ENCODE peak calls at places on chromosomes 6 and 20, in nine cellular contexts. One of them, this sample, is unnamed.

GRCh38 chr6:155080876-155081845 is 86.0 kb downstream of the TIAM2 start:
- DNase-seq in myocyte: peak
- DNase-seq in NCI-H69: no peak
- DNase-seq in EL: no peak
- DNase-seq in NCI-H82: peak
- DNase-seq in left colon: no peak
- DNase-seq in left kidney: no peak
- DNase-seq in HCEC 1CT: peak
- DNase-seq in D341Med: no peak
- DNase-seq in this sample: peak

GRCh38 chr20:61953789-61954125 is 111.9 kb downstream of the TAF4 start:
- DNase-seq in myocyte: no peak
- DNase-seq in NCI-H69: peak
- DNase-seq in EL: no peak
- DNase-seq in NCI-H82: peak
- DNase-seq in left colon: no peak
- DNase-seq in left kidney: peak
- DNase-seq in HCEC 1CT: no peak
- DNase-seq in D341Med: no peak
- DNase-seq in this sample: no peak

GRCh38 chr6:154732824-154733609 is at the start of gene SCAF8:
- DNase-seq in myocyte: peak
- DNase-seq in NCI-H69: peak
- DNase-seq in EL: peak
- DNase-seq in NCI-H82: peak
- DNase-seq in left colon: peak
- DNase-seq in left kidney: peak
- DNase-seq in HCEC 1CT: peak
- DNase-seq in D341Med: peak
- DNase-seq in this sample: peak

GRCh38 chr6:144294016-144294415 is 8.9 kb downstream of the UTRN start:
- DNase-seq in myocyte: peak
- DNase-seq in NCI-H69: no peak
- DNase-seq in EL: peak
- DNase-seq in NCI-H82: no peak
- DNase-seq in left colon: no peak
- DNase-seq in left kidney: no peak
- DNase-seq in HCEC 1CT: peak
- DNase-seq in D341Med: no peak
- DNase-seq in this sample: peak

GRCh38 chr6:10633216-10633615 is 61.2 kb downstream of the C6orf52 start:
- DNase-seq in myocyte: no peak
- DNase-seq in NCI-H69: peak
- DNase-seq in EL: peak
- DNase-seq in NCI-H82: no peak
- DNase-seq in left colon: no peak
- DNase-seq in left kidney: no peak
- DNase-seq in HCEC 1CT: peak
- DNase-seq in D341Med: no peak
- DNase-seq in this sample: peak

GRCh38 chr20:41540916-41541315 is 77.3 kb downstream of the CHD6 start:
- DNase-seq in myocyte: no peak
- DNase-seq in NCI-H69: no peak
- DNase-seq in EL: no peak
- DNase-seq in NCI-H82: no peak
- DNase-seq in left colon: no peak
- DNase-seq in left kidney: no peak
- DNase-seq in HCEC 1CT: no peak
- DNase-seq in D341Med: no peak
- DNase-seq in this sample: no peak

GRCh38 chr6:46993846-46994245 is 48.3 kb downstream of the ADGRF1 start:
- DNase-seq in myocyte: peak
- DNase-seq in NCI-H69: no peak
- DNase-seq in EL: peak
- DNase-seq in NCI-H82: no peak
- DNase-seq in left colon: no peak
- DNase-seq in left kidney: no peak
- DNase-seq in HCEC 1CT: peak
- DNase-seq in D341Med: no peak
- DNase-seq in this sample: peak

GRCh38 chr20:25984933-25985332 is 288.3 kb upstream of the ZNF337 start:
- DNase-seq in myocyte: no peak
- DNase-seq in NCI-H69: peak
- DNase-seq in EL: peak
- DNase-seq in NCI-H82: no peak
- DNase-seq in left colon: no peak
- DNase-seq in left kidney: peak
- DNase-seq in HCEC 1CT: no peak
- DNase-seq in D341Med: no peak
- DNase-seq in this sample: no peak

GRCh38 chr6:156497618-156498017 is 279.6 kb upstream of the ARID1B start:
- DNase-seq in myocyte: no peak
- DNase-seq in NCI-H69: no peak
- DNase-seq in EL: no peak
- DNase-seq in NCI-H82: no peak
- DNase-seq in left colon: no peak
- DNase-seq in left kidney: no peak
- DNase-seq in HCEC 1CT: no peak
- DNase-seq in D341Med: no peak
- DNase-seq in this sample: no peak

This sample was measured in LHCN-M2.